ENCODE peak calls at places on chromosomes 1 and 21, in nine cellular contexts. H is A549, P is GM12878, B is HCT116, F is GM23338, N is Panc1, R is K562, E is HepG2, C is SK-N-SH. Y is an unnamed sample.
A peak's percentile ranks its signal among the peaks of the same experiment; 100 is the strongest.

GRCh38 chr1:191831572-191831971 is 326.7 kb upstream of the RGS18 start:
- DNase-seq in P (no peak), C (no peak), R (peak; percentile 45), F (peak; percentile 59), E (no peak), H (no peak), N (no peak), B (peak; percentile 45), Y (no peak)

GRCh38 chr1:21913763-21914162 is 23.3 kb downstream of the HSPG2 start:
- DNase-seq in B (no peak), P (no peak), N (no peak), C (no peak), F (no peak), R (no peak), E (no peak), H (no peak), Y (no peak)

GRCh38 chr1:95257758-95258157 is 23.7 kb downstream of the RWDD3 start:
- DNase-seq in P (no peak), C (no peak), B (peak; percentile 10), H (no peak), R (peak; percentile 24), N (no peak), E (peak; percentile 27), F (no peak), Y (no peak)

GRCh38 chr1:192167941-192168685 is 9.9 kb downstream of the RGS18 start:
- DNase-seq in H (no peak), P (no peak), B (no peak), F (no peak), E (no peak), N (no peak), C (no peak), R (no peak), Y (no peak)

GRCh38 chr21:39703578-39703977 is 41.4 kb upstream of the IGSF5 start:
- DNase-seq in P (no peak), N (no peak), C (no peak), R (no peak), E (no peak), H (no peak), B (no peak), F (no peak), Y (no peak)

GRCh38 chr1:23273450-23274133 is 56.3 kb upstream of the HTR1D start:
- DNase-seq in H (peak; percentile 28), P (no peak), N (no peak), F (no peak), C (no peak), B (peak; percentile 6), R (peak; percentile 49), E (peak; percentile 23), Y (no peak)

GRCh38 chr1:28507247-28507645 is 1.4 kb downstream of the RCC1 start:
- DNase-seq in N (no peak), P (no peak), B (no peak), E (no peak), H (no peak), C (no peak), F (no peak), R (peak; percentile 62), Y (peak; percentile 18)

GRCh38 chr1:89065077-89065868 is at the start of gene GBP1:
- DNase-seq in R (no peak), C (no peak), H (no peak), N (no peak), P (no peak), B (no peak), E (peak; percentile 22), F (no peak), Y (no peak)

GRCh38 chr1:118486213-118486612 is 301.2 kb upstream of the SPAG17 start:
- DNase-seq in B (no peak), E (no peak), R (no peak), C (no peak), H (no peak), P (no peak), N (no peak), F (peak; percentile 11), Y (no peak)

GRCh38 chr1:98386675-98387440 is 274.7 kb upstream of the SNX7 start:
- DNase-seq in H (no peak), R (no peak), P (no peak), E (no peak), C (no peak), N (no peak), F (peak; percentile 5), B (no peak), Y (no peak)

GRCh38 chr1:161676958-161677689 is 14.2 kb downstream of the FCGR2B start:
- DNase-seq in N (no peak), B (no peak), H (no peak), P (no peak), C (no peak), E (peak; percentile 12), R (no peak), F (peak; percentile 16), Y (no peak)

GRCh38 chr21:41973427-41973831 is 19.6 kb upstream of the C2CD2 start:
- DNase-seq in C (no peak), R (no peak), P (no peak), N (no peak), F (no peak), B (no peak), E (no peak), H (no peak), Y (no peak)

GRCh38 chr1:151993734-151994496 is at the start of gene S100A10:
- DNase-seq in R (peak; percentile 30), P (no peak), E (peak; percentile 46), C (peak; percentile 58), B (no peak), H (no peak), F (peak; percentile 74), N (no peak), Y (peak; percentile 28)

GRCh38 chr1:155379180-155379876 is 58.6 kb downstream of the RUSC1 start:
- DNase-seq in E (no peak), F (peak; percentile 74), P (no peak), N (no peak), B (no peak), C (peak; percentile 10), R (no peak), H (peak; percentile 11), Y (no peak)

GRCh38 chr21:37986751-37987399 is 70.6 kb upstream of the KCNJ6 start:
- DNase-seq in C (no peak), N (no peak), H (no peak), E (no peak), P (no peak), F (no peak), R (no peak), B (no peak), Y (no peak)

GRCh38 chr1:22750671-22751016 is 40.0 kb downstream of the EPHB2 start:
- DNase-seq in F (no peak), N (no peak), C (no peak), B (no peak), P (no peak), E (no peak), H (peak; percentile 35), R (no peak), Y (no peak)

GRCh38 chr1:171081220-171081993 is 9.3 kb upstream of the FMO3 start:
- DNase-seq in C (peak; percentile 1), N (no peak), B (peak; percentile 15), F (peak; percentile 42), H (no peak), P (no peak), R (no peak), E (no peak), Y (no peak)

GRCh38 chr1:1543706-1544099 is 3.3 kb upstream of the TMEM240 start:
- DNase-seq in E (no peak), H (no peak), N (no peak), B (no peak), C (peak; percentile 58), F (no peak), P (no peak), R (no peak), Y (no peak)

GRCh38 chr1:90773812-90774211 is 56.7 kb upstream of the BARHL2 start:
- DNase-seq in R (no peak), E (no peak), N (no peak), F (no peak), B (no peak), P (no peak), H (no peak), C (no peak), Y (no peak)

GRCh38 chr1:192977089-192977706 is 82.0 kb downstream of the UCHL5 start:
- DNase-seq in E (no peak), B (no peak), H (no peak), P (no peak), F (peak; percentile 29), C (no peak), N (no peak), R (peak; percentile 92), Y (no peak)

GRCh38 chr1:16081636-16082035 is 8.2 kb upstream of the FAM131C start:
- DNase-seq in C (no peak), R (no peak), H (no peak), P (no peak), B (no peak), N (no peak), F (no peak), E (no peak), Y (no peak)
- TF ChIP-seq REST in C (no peak), R (no peak), H (no peak), P (no peak), B (no peak), N (no peak), F (no peak), E (no peak), Y (no peak)

DNA sequence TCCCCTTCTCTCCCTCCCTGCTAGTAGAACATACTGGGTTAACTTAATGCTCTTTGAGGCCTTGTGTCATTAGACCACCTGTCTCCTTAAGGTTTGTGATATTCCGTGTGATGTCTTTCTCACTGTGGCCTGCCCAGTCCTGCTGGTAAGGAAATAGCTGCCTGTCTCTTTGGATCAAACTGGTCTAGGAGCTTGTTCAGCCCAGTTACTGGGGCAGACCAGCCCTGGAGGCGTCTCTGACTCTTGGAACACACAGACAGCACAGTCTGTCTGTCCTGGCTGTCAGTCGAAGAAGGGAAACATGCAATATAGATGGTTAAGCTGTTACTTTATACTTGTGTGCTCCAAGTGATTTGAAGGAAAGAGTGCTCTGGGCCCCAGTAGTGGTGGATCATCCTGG is 20.4 kb downstream of the PBX1 start:
- DNase-seq in R (no peak), H (no peak), P (no peak), B (no peak), N (no peak), E (no peak), C (no peak), F (no peak), Y (no peak)
- H3K27ac ChIP-seq in R (no peak overlapping the region), H (no peak overlapping the region), P (no peak overlapping the region), B (no peak overlapping the region), N (no peak overlapping the region), E (no peak overlapping the region), C (no peak overlapping the region), F (peak overlapping the region; percentile 75), Y (no peak overlapping the region)

DNA sequence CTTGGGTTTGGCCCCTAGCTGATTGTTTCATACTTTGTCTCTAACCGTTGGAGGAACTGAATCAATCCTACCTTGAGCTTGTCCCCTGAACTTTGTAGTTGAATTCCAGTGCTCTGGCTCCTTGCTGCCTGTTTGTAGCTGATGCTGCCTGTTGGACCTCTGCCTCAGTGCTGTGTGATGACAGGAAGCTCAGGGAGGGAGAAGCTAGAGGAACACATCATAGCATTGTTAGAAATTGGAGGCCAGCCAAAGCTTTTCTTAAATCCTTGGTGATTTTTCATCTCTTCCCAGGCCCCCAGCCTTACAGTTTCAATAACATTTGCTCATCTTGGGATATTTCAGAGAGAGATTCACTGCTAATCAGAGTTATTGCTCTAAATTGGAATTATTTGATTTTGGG is 34.0 kb downstream of the MACF1 start:
- DNase-seq in F (no peak), B (no peak), P (no peak), N (no peak), C (no peak), R (no peak), H (no peak), E (no peak), Y (no peak)
- TF ChIP-seq REST in F (no peak), B (no peak), P (no peak), N (no peak), C (no peak), R (no peak), H (no peak), E (no peak), Y (no peak)

GRCh38 chr1:47792786-47793185 is 204.4 kb downstream of the TRABD2B start:
- DNase-seq in N (no peak), R (no peak), C (no peak), H (no peak), B (no peak), P (no peak), F (no peak), E (no peak), Y (no peak)
- H3K27ac ChIP-seq in N (no peak overlapping the region), R (no peak overlapping the region), C (no peak overlapping the region), H (no peak overlapping the region), B (no peak overlapping the region), P (no peak overlapping the region), F (no peak overlapping the region), E (no peak overlapping the region), Y (no peak overlapping the region)

Y was measured in HL-60.